ENCODE peak calls at places on chromosomes 3 and 15, in four cellular contexts. One of them, this sample, is unnamed.

GRCh38 chr3:40971191-40972168 is 227.8 kb upstream of the CTNNB1 start:
- DNase-seq in fibroblast of mammary gland: peak; percentile 100
- DNase-seq in HFF-Myc: peak; percentile 72
- DNase-seq in heart right ventricle: peak; percentile 87
- DNase-seq in this sample: peak; percentile 80

GRCh38 chr15:62554164-62554563 is 389.1 kb upstream of the C2CD4B start:
- DNase-seq in heart right ventricle: no peak
- DNase-seq in HFF-Myc: no peak
- DNase-seq in fibroblast of mammary gland: no peak
- DNase-seq in this sample: no peak

GRCh38 chr15:71448688-71449114 is 333.4 kb downstream of the THSD4 start:
- DNase-seq in fibroblast of mammary gland: peak; percentile 76
- DNase-seq in heart right ventricle: peak; percentile 62
- DNase-seq in HFF-Myc: peak; percentile 65
- DNase-seq in this sample: no peak

GRCh38 chr3:44969779-44970178 is 6.2 kb downstream of the ZDHHC3 start:
- DNase-seq in fibroblast of mammary gland: no peak
- DNase-seq in heart right ventricle: no peak
- DNase-seq in HFF-Myc: no peak
- DNase-seq in this sample: no peak

GRCh38 chr15:42368096-42368495 is 8.8 kb downstream of the CAPN3 start:
- DNase-seq in HFF-Myc: no peak
- DNase-seq in fibroblast of mammary gland: peak; percentile 40
- DNase-seq in heart right ventricle: no peak
- DNase-seq in this sample: no peak

GRCh38 chr3:131350506-131350905 is 31.1 kb upstream of the NUDT16 start:
- DNase-seq in HFF-Myc: no peak
- DNase-seq in fibroblast of mammary gland: peak; percentile 50
- DNase-seq in heart right ventricle: no peak
- DNase-seq in this sample: no peak

GRCh38 chr3:100268986-100269385 is 8.2 kb downstream of the TBC1D23 start:
- DNase-seq in HFF-Myc: no peak
- DNase-seq in fibroblast of mammary gland: peak; percentile 31
- DNase-seq in heart right ventricle: no peak
- DNase-seq in this sample: no peak

GRCh38 chr3:28912120-28912885 is 368.6 kb upstream of the RBMS3 start:
- DNase-seq in heart right ventricle: no peak
- DNase-seq in HFF-Myc: no peak
- DNase-seq in fibroblast of mammary gland: no peak
- DNase-seq in this sample: no peak

GRCh38 chr15:91522609-91523332 is 330.7 kb upstream of the SLCO3A1 start:
- DNase-seq in fibroblast of mammary gland: peak; percentile 68
- DNase-seq in HFF-Myc: no peak
- DNase-seq in heart right ventricle: peak; percentile 14
- DNase-seq in this sample: no peak

GRCh38 chr3:142958707-142959106 is 4.8 kb downstream of the PAQR9 start:
- DNase-seq in fibroblast of mammary gland: peak; percentile 54
- DNase-seq in HFF-Myc: no peak
- DNase-seq in heart right ventricle: no peak
- DNase-seq in this sample: no peak

GRCh38 chr3:114519415-114519814 is 225.6 kb downstream of the TIGIT start:
- DNase-seq in heart right ventricle: peak; percentile 37
- DNase-seq in fibroblast of mammary gland: peak; percentile 61
- DNase-seq in HFF-Myc: peak; percentile 33
- DNase-seq in this sample: no peak

GRCh38 chr3:127438951-127439350 is 151.1 kb upstream of the PRR20G start:
- DNase-seq in heart right ventricle: no peak
- DNase-seq in HFF-Myc: no peak
- DNase-seq in fibroblast of mammary gland: no peak
- DNase-seq in this sample: no peak

GRCh38 chr3:72593881-72594397 is 254.3 kb downstream of the SHQ1 start:
- DNase-seq in HFF-Myc: no peak
- DNase-seq in heart right ventricle: no peak
- DNase-seq in fibroblast of mammary gland: peak; percentile 38
- DNase-seq in this sample: peak; percentile 4

GRCh38 chr3:10495003-10495402 is 10.4 kb downstream of the ATP2B2 start:
- DNase-seq in fibroblast of mammary gland: peak; percentile 44
- DNase-seq in HFF-Myc: peak; percentile 26
- DNase-seq in heart right ventricle: peak; percentile 60
- DNase-seq in this sample: no peak

GRCh38 chr3:55198554-55198953 is 270.7 kb upstream of the LRTM1 start:
- DNase-seq in HFF-Myc: peak; percentile 35
- DNase-seq in fibroblast of mammary gland: peak; percentile 94
- DNase-seq in heart right ventricle: no peak
- DNase-seq in this sample: peak; percentile 95

GRCh38 chr3:117238805-117239204 is 529.2 kb downstream of the TUSC7 start:
- DNase-seq in heart right ventricle: no peak
- DNase-seq in HFF-Myc: no peak
- DNase-seq in fibroblast of mammary gland: no peak
- DNase-seq in this sample: no peak

GRCh38 chr3:94024385-94024784 is 4.0 kb downstream of the STX19 start:
- DNase-seq in heart right ventricle: no peak
- DNase-seq in HFF-Myc: no peak
- DNase-seq in fibroblast of mammary gland: peak; percentile 30
- DNase-seq in this sample: no peak

GRCh38 chr3:41029356-41029755 is 169.9 kb upstream of the CTNNB1 start:
- DNase-seq in fibroblast of mammary gland: no peak
- DNase-seq in heart right ventricle: no peak
- DNase-seq in HFF-Myc: no peak
- DNase-seq in this sample: no peak

GRCh38 chr3:61381745-61382392 is 130.6 kb upstream of the FHIT start:
- DNase-seq in fibroblast of mammary gland: peak; percentile 45
- DNase-seq in heart right ventricle: no peak
- DNase-seq in HFF-Myc: peak; percentile 2
- DNase-seq in this sample: no peak

DNA sequence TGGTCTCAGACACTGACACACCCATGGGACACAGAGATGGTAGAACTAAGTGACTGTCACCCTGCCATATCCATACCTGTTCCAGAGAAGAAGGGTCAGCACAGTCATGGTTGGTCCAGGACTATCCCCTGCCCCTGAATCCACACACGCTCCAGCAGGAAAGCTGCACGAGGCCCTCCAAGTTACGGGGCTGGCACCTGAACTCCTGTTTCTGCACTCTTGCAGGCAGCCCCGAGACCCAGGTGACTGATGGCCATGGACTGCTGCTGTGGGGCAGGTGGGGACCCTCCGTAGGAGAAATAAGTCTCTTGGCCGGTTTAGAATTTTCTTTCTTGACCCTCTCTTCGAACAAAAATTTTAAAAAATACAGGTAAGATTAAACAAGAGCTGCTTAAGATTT is 30.6 kb downstream of the CHDH start:
- DNase-seq in fibroblast of mammary gland: no peak
- DNase-seq in heart right ventricle: no peak
- DNase-seq in HFF-Myc: no peak
- DNase-seq in this sample: no peak
- H3K4me3 ChIP-seq in fibroblast of mammary gland: no peak overlapping the region
- H3K4me3 ChIP-seq in heart right ventricle: no peak overlapping the region
- H3K4me3 ChIP-seq in HFF-Myc: no peak overlapping the region
- H3K4me3 ChIP-seq in this sample: no peak overlapping the region

GRCh38 chr15:89664441-89664840 is 9.2 kb upstream of the KIF7 start:
- DNase-seq in heart right ventricle: no peak
- DNase-seq in HFF-Myc: no peak
- DNase-seq in fibroblast of mammary gland: no peak
- DNase-seq in this sample: no peak

GRCh38 chr15:89660556-89660955 is 5.3 kb upstream of the KIF7 start:
- DNase-seq in heart right ventricle: no peak
- DNase-seq in fibroblast of mammary gland: no peak
- DNase-seq in HFF-Myc: no peak
- DNase-seq in this sample: no peak

GRCh38 chr15:89665449-89666146 is 10.3 kb upstream of the KIF7 start:
- DNase-seq in HFF-Myc: no peak
- DNase-seq in heart right ventricle: peak; percentile 61
- DNase-seq in fibroblast of mammary gland: peak; percentile 57
- DNase-seq in this sample: no peak

GRCh38 chr15:89664951-89665350 is 9.7 kb upstream of the KIF7 start:
- DNase-seq in HFF-Myc: no peak
- DNase-seq in heart right ventricle: no peak
- DNase-seq in fibroblast of mammary gland: no peak
- DNase-seq in this sample: no peak

GRCh38 chr15:89662893-89663673 is 7.8 kb upstream of the KIF7 start:
- DNase-seq in fibroblast of mammary gland: peak; percentile 94
- DNase-seq in HFF-Myc: peak; percentile 92
- DNase-seq in heart right ventricle: peak; percentile 57
- DNase-seq in this sample: peak; percentile 66
- TF ChIP-seq CTCF in fibroblast of mammary gland: no peak
- TF ChIP-seq CTCF in HFF-Myc: no peak
- TF ChIP-seq CTCF in heart right ventricle: no peak
- TF ChIP-seq CTCF in this sample: no peak

GRCh38 chr3:179956416-179956830 is 80.3 kb downstream of the PEX5L start:
- DNase-seq in fibroblast of mammary gland: no peak
- DNase-seq in HFF-Myc: no peak
- DNase-seq in heart right ventricle: no peak
- DNase-seq in this sample: no peak
- H3K4me3 ChIP-seq in fibroblast of mammary gland: no peak overlapping the region
- H3K4me3 ChIP-seq in HFF-Myc: no peak overlapping the region
- H3K4me3 ChIP-seq in heart right ventricle: no peak overlapping the region
- H3K4me3 ChIP-seq in this sample: no peak overlapping the region

DNA sequence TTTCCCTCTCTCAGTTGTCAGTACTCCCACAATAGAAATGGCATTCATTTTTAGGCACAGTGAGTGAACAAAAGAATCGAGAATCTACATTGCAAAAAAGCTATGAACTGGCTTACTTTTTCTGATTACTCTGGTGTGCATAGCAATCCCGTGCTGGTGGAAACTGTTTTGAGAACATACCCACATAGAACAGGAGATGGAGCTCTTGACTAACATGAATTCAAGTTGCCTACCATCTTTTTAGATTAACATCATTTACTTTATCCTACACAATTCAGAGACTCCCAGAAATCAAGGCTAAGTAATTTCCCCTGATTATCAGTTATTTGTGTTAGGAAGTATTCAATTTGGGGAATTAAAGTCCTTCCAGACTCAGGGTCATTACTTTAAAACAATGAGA is 326.6 kb downstream of the ARPP21 start:
- DNase-seq in heart right ventricle: no peak
- DNase-seq in HFF-Myc: no peak
- DNase-seq in fibroblast of mammary gland: peak; percentile 55
- DNase-seq in this sample: no peak
- TF ChIP-seq CTCF in heart right ventricle: peak; percentile 64
- TF ChIP-seq CTCF in HFF-Myc: peak; percentile 40
- TF ChIP-seq CTCF in fibroblast of mammary gland: peak; percentile 63
- TF ChIP-seq CTCF in this sample: peak; percentile 37

GRCh38 chr15:39920510-39921273 is 626 bp upstream of the GPR176 start:
- DNase-seq in fibroblast of mammary gland: peak; percentile 73
- DNase-seq in HFF-Myc: no peak
- DNase-seq in heart right ventricle: peak; percentile 75
- DNase-seq in this sample: no peak

GRCh38 chr15:39919740-39920509 is at the start of gene GPR176:
- DNase-seq in HFF-Myc: no peak
- DNase-seq in fibroblast of mammary gland: peak; percentile 82
- DNase-seq in heart right ventricle: peak; percentile 15
- DNase-seq in this sample: no peak

GRCh38 chr15:39919396-39919739 is 698 bp downstream of the GPR176 start:
- DNase-seq in HFF-Myc: no peak
- DNase-seq in heart right ventricle: no peak
- DNase-seq in fibroblast of mammary gland: no peak
- DNase-seq in this sample: no peak

GRCh38 chr15:39922450-39923092 is 2.5 kb upstream of the GPR176 start:
- DNase-seq in HFF-Myc: no peak
- DNase-seq in fibroblast of mammary gland: peak; percentile 43
- DNase-seq in heart right ventricle: no peak
- DNase-seq in this sample: no peak

DNA sequence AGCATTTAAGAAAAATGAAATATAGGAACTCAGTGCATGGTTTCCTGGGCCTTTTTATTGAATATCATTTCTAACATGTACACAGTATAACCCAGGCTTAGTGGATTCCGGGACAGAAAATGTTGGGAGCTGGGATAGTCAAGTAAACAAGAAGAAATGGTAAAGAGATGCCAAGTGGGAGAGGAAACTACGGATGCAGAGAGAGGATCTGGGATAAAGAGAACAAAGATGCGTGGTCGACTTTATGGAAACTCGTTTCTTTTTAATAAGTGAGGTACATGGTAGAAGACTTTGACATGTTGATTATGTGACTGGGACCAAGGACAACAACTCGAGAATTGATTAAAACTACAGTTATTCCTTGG is 1.2 kb upstream of the GPR176 start:
- DNase-seq in fibroblast of mammary gland: no peak
- DNase-seq in HFF-Myc: no peak
- DNase-seq in heart right ventricle: no peak
- DNase-seq in this sample: no peak
- H3K4me3 ChIP-seq in fibroblast of mammary gland: peak overlapping the region; percentile 54
- H3K4me3 ChIP-seq in HFF-Myc: peak overlapping the region; percentile 79
- H3K4me3 ChIP-seq in heart right ventricle: peak overlapping the region; percentile 96
- H3K4me3 ChIP-seq in this sample: peak overlapping the region; percentile 90

GRCh38 chr15:74242296-74242929 is 6.3 kb downstream of the CCDC33 start:
- DNase-seq in fibroblast of mammary gland: peak; percentile 33
- DNase-seq in heart right ventricle: no peak
- DNase-seq in HFF-Myc: no peak
- DNase-seq in this sample: no peak

GRCh38 chr15:74238984-74239645 is 3.0 kb downstream of the CCDC33 start:
- DNase-seq in heart right ventricle: no peak
- DNase-seq in fibroblast of mammary gland: no peak
- DNase-seq in HFF-Myc: no peak
- DNase-seq in this sample: no peak

GRCh38 chr15:74243431-74243830 is 7.3 kb downstream of the CCDC33 start:
- DNase-seq in heart right ventricle: no peak
- DNase-seq in fibroblast of mammary gland: no peak
- DNase-seq in HFF-Myc: no peak
- DNase-seq in this sample: no peak

GRCh38 chr15:74240897-74241614 is 4.9 kb downstream of the CCDC33 start:
- DNase-seq in fibroblast of mammary gland: no peak
- DNase-seq in heart right ventricle: no peak
- DNase-seq in HFF-Myc: no peak
- DNase-seq in this sample: no peak

DNA sequence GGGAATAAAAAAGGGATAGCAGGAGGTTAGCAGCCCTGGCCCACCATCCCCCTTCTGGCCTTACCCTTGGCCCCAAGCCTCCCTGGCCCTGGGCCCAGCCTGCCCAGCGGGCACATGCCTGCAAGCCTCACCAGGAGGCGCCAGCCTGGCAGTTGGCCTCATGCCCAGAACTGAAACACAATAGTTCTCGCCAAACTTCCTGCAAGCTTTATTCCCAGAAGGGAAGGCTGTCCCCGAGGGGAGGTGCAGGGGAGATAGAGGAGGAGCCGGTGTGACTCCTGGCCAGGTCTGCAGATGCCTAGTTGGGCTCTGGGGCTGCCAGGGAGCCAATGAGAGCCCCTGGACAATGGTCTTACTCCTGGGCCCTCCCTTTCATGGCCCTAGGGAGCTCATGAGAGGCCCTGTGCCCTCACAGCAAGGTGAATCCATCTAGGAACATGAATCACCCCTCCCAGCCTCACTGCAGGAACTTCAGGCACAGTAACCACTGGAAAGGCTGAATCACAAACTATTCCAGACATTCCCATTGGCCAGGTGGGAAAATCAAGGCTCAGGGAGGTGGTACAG is 4.0 kb downstream of the CCDC33 start:
- DNase-seq in heart right ventricle: peak; percentile 91
- DNase-seq in HFF-Myc: peak; percentile 66
- DNase-seq in fibroblast of mammary gland: peak; percentile 60
- DNase-seq in this sample: no peak
- TF ChIP-seq CTCF in heart right ventricle: peak; percentile 47
- TF ChIP-seq CTCF in HFF-Myc: peak; percentile 53
- TF ChIP-seq CTCF in fibroblast of mammary gland: peak; percentile 20
- TF ChIP-seq CTCF in this sample: peak; percentile 63

This sample was measured in AG04449.